ENCODE peak calls at places on chromosomes 5 and 9, in nine cellular contexts. U is IMR-90, G is foreskin fibroblast, N is A549, H is stomach, R is body of pancreas, J is neuronal stem cell, V is fibroblast of the aortic adventitia, B is ascending aorta. A is an unnamed sample.
A peak's percentile ranks its signal among the peaks of the same experiment; 100 is the strongest.

GRCh38 chr5:180613188-180613587 is 21.9 kb upstream of the SCGB3A1 start:
- DNase-seq in U (no peak), G (no peak), N (no peak), H (no peak), R (no peak), J (no peak), V (no peak), B (no peak), A (no peak)

GRCh38 chr5:179780343-179780742 is 13.4 kb upstream of the LTC4S start:
- DNase-seq in U (no peak), G (peak; percentile 36), N (no peak), H (no peak), R (no peak), J (no peak), V (no peak), B (no peak), A (no peak)

GRCh38 chr5:31385774-31386537 is 145.9 kb downstream of the DROSHA start:
- DNase-seq in U (peak; percentile 42), G (no peak), N (no peak), H (no peak), R (no peak), J (no peak), V (no peak), B (no peak), A (peak; percentile 49)

GRCh38 chr9:28976250-28976649 is 1403.0 kb upstream of the C9orf72 start:
- DNase-seq in U (no peak), G (no peak), N (no peak), H (no peak), R (no peak), J (no peak), V (no peak), B (no peak), A (no peak)

GRCh38 chr5:110815916-110816605 is 77.3 kb downstream of the SLC25A46 start:
- DNase-seq in U (peak; percentile 45), G (peak; percentile 29), N (no peak), H (no peak), R (no peak), J (no peak), V (peak; percentile 31), B (no peak), A (no peak)

GRCh38 chr5:32543291-32543690 is 42.1 kb upstream of the SUB1 start:
- DNase-seq in U (no peak), G (no peak), N (no peak), H (no peak), R (no peak), J (no peak), V (no peak), B (no peak), A (no peak)

GRCh38 chr9:112037281-112038016 is 137.6 kb downstream of the SUSD1 start:
- DNase-seq in U (peak; percentile 94), G (peak; percentile 68), N (no peak), H (no peak), R (no peak), J (peak; percentile 24), V (peak; percentile 78), B (no peak), A (peak; percentile 60)

GRCh38 chr5:116600876-116601275 is 26.3 kb upstream of the SEMA6A start:
- DNase-seq in U (peak; percentile 9), G (peak; percentile 46), N (no peak), H (no peak), R (no peak), J (no peak), V (no peak), B (no peak), A (peak; percentile 57)

GRCh38 chr5:43401827-43402226 is 10.4 kb downstream of the CCL28 start:
- DNase-seq in U (peak; percentile 13), G (peak; percentile 33), N (peak; percentile 57), H (no peak), R (no peak), J (no peak), V (peak; percentile 14), B (no peak), A (peak; percentile 18)

GRCh38 chr5:87825583-87825982 is 412.9 kb upstream of the CCNH start:
- DNase-seq in U (no peak), G (peak; percentile 9), N (no peak), H (no peak), R (no peak), J (no peak), V (no peak), B (no peak), A (no peak)

GRCh38 chr5:24208540-24209141 is 436.1 kb downstream of the CDH10 start:
- DNase-seq in U (no peak), G (no peak), N (no peak), H (no peak), R (no peak), J (peak; percentile 67), V (no peak), B (no peak), A (no peak)

GRCh38 chr9:112380771-112381181 is 868 bp downstream of the HSDL2 start:
- DNase-seq in U (peak; percentile 29), G (no peak), N (no peak), H (no peak), R (no peak), J (no peak), V (peak; percentile 56), B (no peak), A (peak; percentile 31)

GRCh38 chr9:116154334-116154975 is 864 bp downstream of the PAPPA start:
- DNase-seq in U (no peak), G (peak; percentile 55), N (no peak), H (no peak), R (no peak), J (peak; percentile 24), V (no peak), B (no peak), A (no peak)

GRCh38 chr9:116153765-116154333 is at the start of gene PAPPA:
- DNase-seq in U (no peak), G (peak; percentile 46), N (no peak), H (no peak), R (no peak), J (no peak), V (no peak), B (no peak), A (no peak)

GRCh38 chr9:116156621-116157314 is 3.2 kb downstream of the PAPPA start:
- DNase-seq in U (peak; percentile 78), G (peak; percentile 90), N (peak; percentile 72), H (peak; percentile 43), R (peak; percentile 47), J (peak; percentile 42), V (peak; percentile 93), B (peak; percentile 62), A (peak; percentile 93)

GRCh38 chr9:116154976-116155699 is 1.5 kb downstream of the PAPPA start:
- DNase-seq in U (peak; percentile 82), G (peak; percentile 67), N (no peak), H (no peak), R (no peak), J (no peak), V (peak; percentile 83), B (no peak), A (peak; percentile 76)

GRCh38 chr9:116155700-116156045 is 2.1 kb downstream of the PAPPA start:
- DNase-seq in U (peak; percentile 75), G (peak; percentile 73), N (no peak), H (no peak), R (no peak), J (no peak), V (peak; percentile 82), B (no peak), A (peak; percentile 71)
- H3K4me3 ChIP-seq in U (peak overlapping the region; percentile 95), G (peak overlapping the region; percentile 83), N (peak overlapping the region; percentile 87), H (peak overlapping the region; percentile 53), R (no peak overlapping the region), J (no peak overlapping the region), V (peak overlapping the region; percentile 89), B (peak overlapping the region; percentile 69), A (peak overlapping the region; percentile 81)

GRCh38 chr5:113330533-113331200 is 104.1 kb downstream of the TSSK1B start:
- DNase-seq in U (peak; percentile 60), G (peak; percentile 69), N (peak; percentile 14), H (no peak), R (no peak), J (no peak), V (peak; percentile 61), B (no peak), A (peak; percentile 54)
- H3K4me3 ChIP-seq in U (no peak overlapping the region), G (no peak overlapping the region), N (no peak overlapping the region), H (no peak overlapping the region), R (no peak overlapping the region), J (no peak overlapping the region), V (no peak overlapping the region), B (no peak overlapping the region), A (no peak overlapping the region)

DNA sequence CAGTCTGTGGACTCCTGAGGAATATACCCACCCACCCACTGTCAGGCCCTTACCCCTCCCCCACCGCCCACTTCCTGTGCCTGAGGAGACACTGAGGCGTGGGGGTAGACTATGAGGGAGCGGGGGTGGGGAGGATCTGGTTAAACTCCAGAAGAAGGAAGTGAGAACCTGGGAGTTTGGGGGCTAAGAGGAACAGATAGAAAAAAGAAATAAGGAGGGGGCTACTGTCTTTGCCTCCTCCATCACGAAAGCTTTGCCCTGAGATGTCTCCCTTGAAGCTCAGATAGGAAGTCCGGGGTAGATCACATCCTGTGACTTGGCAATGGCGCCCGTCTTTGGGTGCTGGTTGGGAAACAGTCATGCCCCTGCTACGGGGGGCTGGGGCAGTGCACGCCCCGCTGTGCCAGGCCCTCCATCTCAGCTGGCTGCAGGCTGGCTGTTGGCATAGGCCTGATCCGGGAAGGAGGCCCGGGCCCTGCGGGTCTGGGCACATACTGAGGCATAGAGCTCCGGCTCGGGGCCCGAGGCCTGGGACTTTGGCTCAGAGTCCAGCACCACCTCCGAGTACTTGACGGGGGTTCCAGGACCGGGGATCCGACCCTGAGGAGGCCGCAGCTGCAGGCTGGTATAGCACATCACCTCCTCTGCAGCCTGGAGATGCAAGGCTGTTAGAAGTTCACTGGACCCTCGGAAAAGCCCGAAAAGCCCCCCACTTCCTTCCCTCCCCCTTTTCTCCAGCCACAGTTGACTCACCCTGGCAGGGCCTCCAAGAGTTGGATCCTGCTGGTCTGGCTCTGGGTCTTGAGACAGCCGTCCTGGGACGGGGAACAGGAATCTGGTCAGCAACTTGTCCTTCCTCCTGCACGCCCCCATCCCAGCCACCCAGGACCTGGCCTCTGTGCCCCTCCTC is 1.0 kb downstream of the SIT1 start:
- DNase-seq in U (no peak), G (no peak), N (no peak), H (no peak), R (no peak), J (no peak), V (peak; percentile 71), B (no peak), A (peak; percentile 67)
- H3K4me3 ChIP-seq in U (no peak overlapping the region), G (no peak overlapping the region), N (no peak overlapping the region), H (peak overlapping the region; percentile 32), R (no peak overlapping the region), J (no peak overlapping the region), V (peak overlapping the region; percentile 25), B (peak overlapping the region; percentile 2), A (no peak overlapping the region)

DNA sequence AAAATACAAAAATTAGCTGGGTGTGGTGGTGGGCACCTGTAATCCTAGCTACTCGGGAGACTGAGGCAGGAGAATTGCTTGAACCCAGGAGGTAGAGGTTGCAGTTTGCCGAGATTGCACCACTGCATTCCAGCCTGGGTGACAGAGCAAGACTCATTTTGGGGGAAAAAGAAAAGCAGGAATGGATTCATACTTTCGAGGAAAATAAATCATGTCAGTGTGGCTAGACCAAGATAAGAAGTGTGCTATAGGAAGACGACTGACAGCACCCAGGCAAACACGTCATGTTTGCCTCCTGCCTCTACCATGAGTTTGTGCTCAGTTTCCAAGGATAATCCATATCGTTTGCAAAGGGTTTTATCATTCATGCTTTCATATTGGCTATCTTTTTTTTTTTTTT is 19.3 kb upstream of the ATOSB start:
- DNase-seq in U (no peak), G (no peak), N (no peak), H (no peak), R (no peak), J (no peak), V (no peak), B (no peak), A (no peak)
- H3K4me3 ChIP-seq in U (no peak overlapping the region), G (no peak overlapping the region), N (no peak overlapping the region), H (no peak overlapping the region), R (no peak overlapping the region), J (no peak overlapping the region), V (no peak overlapping the region), B (no peak overlapping the region), A (no peak overlapping the region)

GRCh38 chr9:34381323-34381722 is 4.6 kb upstream of the MYORG start:
- DNase-seq in U (no peak), G (no peak), N (no peak), H (no peak), R (no peak), J (peak; percentile 15), V (no peak), B (no peak), A (no peak)
- H3K4me3 ChIP-seq in U (peak overlapping the region; percentile 58), G (peak overlapping the region; percentile 43), N (peak overlapping the region; percentile 52), H (peak overlapping the region; percentile 64), R (no peak overlapping the region), J (peak overlapping the region; percentile 81), V (peak overlapping the region; percentile 61), B (peak overlapping the region; percentile 51), A (peak overlapping the region; percentile 52)

A was measured in fibroblast of mammary gland.